ENCODE peak calls at places on chromosomes 7 and 10, in eight cellular contexts. T is activated naive CD4-positive, alpha-beta T cell treated with anti-CD3 and anti-CD28 coated beads, Interleukin-2, amount 10 ng/mL, durations not matched to agents 7 days and 5 days; M is putamen; W is AG10803; B is NCI-H1092 treated with DMSO at 0.1 percent for 48 hours; N is stimulated activated CD8-positive, alpha-beta memory T cell treated with anti-CD3 and anti-CD28 coated beads, Interleukin-4, amount 100 ng/mL, for 24 hours; A is stimulated activated naive CD4-positive, alpha-beta T cell treated with Interleukin-2 at 50 U/mL for 16 hours; C is SHP77. Q is an unnamed sample.

GRCh38 chr7:55524558-55525310 is 47.6 kb downstream of the VOPP1 start:
- DNase-seq in T (no peak), M (no peak), W (peak), B (no peak), N (no peak), A (no peak), C (no peak), Q (no peak)

GRCh38 chr10:51147644-51148399 is 73.5 kb downstream of the PRKG1 start:
- DNase-seq in T (no peak), M (no peak), W (no peak), B (no peak), N (no peak), A (no peak), C (no peak), Q (no peak)

GRCh38 chr7:156984209-156984891 is 26.1 kb downstream of the MNX1 start:
- DNase-seq in T (no peak), M (no peak), W (peak), B (no peak), N (no peak), A (no peak), C (no peak), Q (peak)

GRCh38 chr10:43874984-43875383 is 226.3 kb upstream of the ZNF32 start:
- DNase-seq in T (no peak), M (no peak), W (no peak), B (no peak), N (no peak), A (no peak), C (no peak), Q (no peak)

GRCh38 chr10:73917566-73918305 is 6.8 kb downstream of the PLAU start:
- DNase-seq in T (no peak), M (no peak), W (no peak), B (no peak), N (no peak), A (no peak), C (no peak), Q (no peak)

GRCh38 chr10:63083904-63084689 is 49.0 kb upstream of the NRBF2 start:
- DNase-seq in T (peak), M (peak), W (peak), B (peak), N (peak), A (peak), C (peak), Q (peak)

GRCh38 chr10:10872706-10873276 is 144.9 kb upstream of the CELF2 start:
- DNase-seq in T (no peak), M (no peak), W (peak), B (no peak), N (no peak), A (no peak), C (no peak), Q (no peak)

GRCh38 chr7:117750612-117751563 is 122.4 kb downstream of the CTTNBP2 start:
- DNase-seq in T (no peak), M (peak), W (peak), B (peak), N (no peak), A (no peak), C (peak), Q (no peak)

GRCh38 chr7:129401968-129402860 is 32.0 kb upstream of the STRIP2 start:
- DNase-seq in T (peak), M (peak), W (no peak), B (no peak), N (no peak), A (no peak), C (no peak), Q (no peak)

GRCh38 chr7:117395743-117396142 is 31.6 kb downstream of the ASZ1 start:
- DNase-seq in T (no peak), M (no peak), W (no peak), B (no peak), N (no peak), A (no peak), C (no peak), Q (no peak)

GRCh38 chr7:146129296-146129695 is 12.7 kb downstream of the CNTNAP2 start:
- DNase-seq in T (no peak), M (no peak), W (no peak), B (peak), N (no peak), A (no peak), C (no peak), Q (no peak)

GRCh38 chr7:50869108-50869716 is 86.5 kb upstream of the GRB10 start:
- DNase-seq in T (no peak), M (peak), W (peak), B (no peak), N (no peak), A (no peak), C (no peak), Q (peak)

GRCh38 chr7:50068026-50068425 is 25.0 kb downstream of the ZPBP start:
- DNase-seq in T (peak), M (no peak), W (peak), B (peak), N (no peak), A (no peak), C (peak), Q (no peak)

GRCh38 chr7:40428421-40428820 is 293.6 kb downstream of the SUGCT start:
- DNase-seq in T (no peak), M (no peak), W (no peak), B (no peak), N (no peak), A (no peak), C (no peak), Q (no peak)

GRCh38 chr7:8260871-8261707 is 878 bp downstream of the ICA1 start:
- DNase-seq in T (peak), M (peak), W (no peak), B (peak), N (no peak), A (no peak), C (peak), Q (no peak)

GRCh38 chr7:41786943-41787342 is 84.1 kb upstream of the INHBA start:
- DNase-seq in T (no peak), M (no peak), W (no peak), B (no peak), N (no peak), A (no peak), C (no peak), Q (no peak)